ENCODE peak calls at places on chromosomes 1 and 21, in seven cellular contexts. A is ACHN; T is activated T-cell treated with anti-CD3 and anti-CD28 coated beads, Interleukin-2, amount 50 U/mL, for 72 hours; G is H4; M is MM.1S; C is IMR-90; Z is BE2C. L is an unnamed sample.

GRCh38 chr21:45284456-45284741 is 3.3 kb downstream of the POFUT2 start:
- DNase-seq in M (no peak), G (no peak), A (no peak), T (no peak), Z (no peak), C (no peak), L (no peak)

GRCh38 chr1:46820560-46821060 is 21.8 kb downstream of the CYP4B1 start:
- DNase-seq in M (no peak), C (no peak), G (peak; percentile 3), T (no peak), Z (no peak), A (no peak), L (no peak)

GRCh38 chr1:31198150-31198549 is 41.5 kb downstream of the NKAIN1 start:
- DNase-seq in M (no peak), C (no peak), G (no peak), A (no peak), T (no peak), Z (no peak), L (no peak)

GRCh38 chr1:219041819-219042218 is 131.9 kb upstream of the LYPLAL1 start:
- DNase-seq in C (peak; percentile 40), Z (no peak), A (no peak), G (peak; percentile 11), T (no peak), M (no peak), L (no peak)

GRCh38 chr1:26274801-26275425 is 5.0 kb upstream of the SH3BGRL3 start:
- DNase-seq in A (no peak), M (no peak), T (no peak), Z (no peak), G (no peak), C (peak; percentile 57), L (peak; percentile 36)

GRCh38 chr1:151443846-151444790 is 15.2 kb downstream of the POGZ start:
- DNase-seq in M (peak; percentile 91), A (peak; percentile 86), T (peak; percentile 68), C (peak; percentile 86), Z (peak; percentile 81), G (peak; percentile 76), L (peak; percentile 75)

GRCh38 chr1:83055391-83056170 is 943.4 kb downstream of the TTLL7 start:
- DNase-seq in T (no peak), C (no peak), G (no peak), A (no peak), M (no peak), Z (no peak), L (no peak)

GRCh38 chr1:247942624-247943023 is 6.0 kb upstream of the OR2L8 start:
- DNase-seq in G (no peak), Z (no peak), A (no peak), T (no peak), M (no peak), C (no peak), L (no peak)

GRCh38 chr1:209607102-209607794 is 23.7 kb downstream of the CAMK1G start:
- DNase-seq in T (peak; percentile 49), M (no peak), C (peak; percentile 65), Z (no peak), A (peak; percentile 46), G (no peak), L (peak; percentile 73)

GRCh38 chr1:915295-916172 is 8.2 kb upstream of the SAMD11 start:
- DNase-seq in M (no peak), C (no peak), Z (no peak), G (no peak), A (no peak), T (no peak), L (no peak)

L was measured in activated CD4-positive, alpha-beta memory T cell treated with anti-CD3 and anti-CD28 coated beads for 36 hours.